ENCODE peak calls at places on chromosome 11, in seven cellular contexts. One of them, this sample, is unnamed.

GRCh38 chr11:131370090-131370751 is at the start of gene NTM:
- DNase-seq in pancreas: no peak
- DNase-seq in CD8-positive, alpha-beta memory T cell: no peak
- DNase-seq in GM23248: peak
- DNase-seq in aorta: no peak
- DNase-seq in neural progenitor cell: peak
- DNase-seq in IMR-90: peak
- DNase-seq in this sample: no peak

GRCh38 chr11:46388619-46389449 is 2.7 kb downstream of the CHRM4 start:
- DNase-seq in CD8-positive, alpha-beta memory T cell: no peak
- DNase-seq in pancreas: no peak
- DNase-seq in neural progenitor cell: peak
- DNase-seq in IMR-90: no peak
- DNase-seq in GM23248: no peak
- DNase-seq in aorta: no peak
- DNase-seq in this sample: peak

GRCh38 chr11:104564921-104565580 is 333.2 kb downstream of the CASP12 start:
- DNase-seq in aorta: peak
- DNase-seq in CD8-positive, alpha-beta memory T cell: no peak
- DNase-seq in GM23248: no peak
- DNase-seq in pancreas: no peak
- DNase-seq in IMR-90: no peak
- DNase-seq in neural progenitor cell: no peak
- DNase-seq in this sample: no peak

GRCh38 chr11:119320593-119321524 is 3.9 kb upstream of the MCAM start:
- DNase-seq in pancreas: peak
- DNase-seq in CD8-positive, alpha-beta memory T cell: peak
- DNase-seq in aorta: peak
- DNase-seq in IMR-90: peak
- DNase-seq in neural progenitor cell: peak
- DNase-seq in GM23248: peak
- DNase-seq in this sample: peak

GRCh38 chr11:119723243-119723951 is 5.6 kb downstream of the NECTIN1 start:
- DNase-seq in aorta: no peak
- DNase-seq in GM23248: no peak
- DNase-seq in pancreas: no peak
- DNase-seq in CD8-positive, alpha-beta memory T cell: no peak
- DNase-seq in IMR-90: no peak
- DNase-seq in neural progenitor cell: peak
- DNase-seq in this sample: peak

GRCh38 chr11:115518983-115519382 is 14.8 kb upstream of the CADM1 start:
- DNase-seq in GM23248: no peak
- DNase-seq in pancreas: no peak
- DNase-seq in CD8-positive, alpha-beta memory T cell: no peak
- DNase-seq in aorta: no peak
- DNase-seq in IMR-90: no peak
- DNase-seq in neural progenitor cell: no peak
- DNase-seq in this sample: no peak

GRCh38 chr11:12762696-12763324 is 88.6 kb downstream of the TEAD1 start:
- DNase-seq in neural progenitor cell: no peak
- DNase-seq in aorta: no peak
- DNase-seq in CD8-positive, alpha-beta memory T cell: no peak
- DNase-seq in IMR-90: no peak
- DNase-seq in GM23248: no peak
- DNase-seq in pancreas: no peak
- DNase-seq in this sample: no peak

GRCh38 chr11:3130269-3131071 is 34.6 kb downstream of the OSBPL5 start:
- DNase-seq in IMR-90: no peak
- DNase-seq in pancreas: peak
- DNase-seq in GM23248: no peak
- DNase-seq in CD8-positive, alpha-beta memory T cell: no peak
- DNase-seq in neural progenitor cell: no peak
- DNase-seq in aorta: peak
- DNase-seq in this sample: peak

GRCh38 chr11:10927533-10927932 is 69.7 kb upstream of the ZBED5 start:
- DNase-seq in aorta: no peak
- DNase-seq in GM23248: peak
- DNase-seq in neural progenitor cell: no peak
- DNase-seq in IMR-90: no peak
- DNase-seq in CD8-positive, alpha-beta memory T cell: no peak
- DNase-seq in pancreas: no peak
- DNase-seq in this sample: no peak

GRCh38 chr11:88295028-88295427 is 42.5 kb downstream of the CTSC start:
- DNase-seq in neural progenitor cell: no peak
- DNase-seq in GM23248: no peak
- DNase-seq in CD8-positive, alpha-beta memory T cell: no peak
- DNase-seq in IMR-90: no peak
- DNase-seq in pancreas: no peak
- DNase-seq in aorta: no peak
- DNase-seq in this sample: no peak

GRCh38 chr11:109209572-109209971 is 212.4 kb upstream of the C11orf87 start:
- DNase-seq in aorta: no peak
- DNase-seq in pancreas: no peak
- DNase-seq in neural progenitor cell: no peak
- DNase-seq in CD8-positive, alpha-beta memory T cell: no peak
- DNase-seq in GM23248: no peak
- DNase-seq in IMR-90: no peak
- DNase-seq in this sample: no peak

GRCh38 chr11:3041699-3042098 is 15.5 kb downstream of the CARS1 start:
- DNase-seq in CD8-positive, alpha-beta memory T cell: no peak
- DNase-seq in IMR-90: no peak
- DNase-seq in neural progenitor cell: no peak
- DNase-seq in GM23248: no peak
- DNase-seq in aorta: no peak
- DNase-seq in pancreas: no peak
- DNase-seq in this sample: peak

GRCh38 chr11:65709661-65710060 is 2.4 kb upstream of the KAT5 start:
- DNase-seq in neural progenitor cell: no peak
- DNase-seq in aorta: no peak
- DNase-seq in pancreas: no peak
- DNase-seq in CD8-positive, alpha-beta memory T cell: no peak
- DNase-seq in GM23248: no peak
- DNase-seq in IMR-90: no peak
- DNase-seq in this sample: no peak

GRCh38 chr11:38543951-38544350 is 1945.9 kb upstream of the RAG2 start:
- DNase-seq in aorta: no peak
- DNase-seq in pancreas: no peak
- DNase-seq in GM23248: no peak
- DNase-seq in IMR-90: no peak
- DNase-seq in CD8-positive, alpha-beta memory T cell: no peak
- DNase-seq in neural progenitor cell: no peak
- DNase-seq in this sample: no peak

GRCh38 chr11:115896084-115896483 is 391.9 kb upstream of the CADM1 start:
- DNase-seq in IMR-90: no peak
- DNase-seq in CD8-positive, alpha-beta memory T cell: no peak
- DNase-seq in pancreas: no peak
- DNase-seq in GM23248: no peak
- DNase-seq in aorta: no peak
- DNase-seq in neural progenitor cell: no peak
- DNase-seq in this sample: no peak

GRCh38 chr11:119791047-119791446 is 62.0 kb upstream of the NECTIN1 start:
- DNase-seq in CD8-positive, alpha-beta memory T cell: no peak
- DNase-seq in GM23248: no peak
- DNase-seq in IMR-90: no peak
- DNase-seq in neural progenitor cell: peak
- DNase-seq in pancreas: peak
- DNase-seq in aorta: peak
- DNase-seq in this sample: no peak

GRCh38 chr11:134792044-134792443 is 380.0 kb upstream of the B3GAT1 start:
- DNase-seq in IMR-90: peak
- DNase-seq in CD8-positive, alpha-beta memory T cell: no peak
- DNase-seq in pancreas: no peak
- DNase-seq in GM23248: no peak
- DNase-seq in neural progenitor cell: no peak
- DNase-seq in aorta: no peak
- DNase-seq in this sample: no peak

GRCh38 chr11:35654711-35655110 is 7.9 kb upstream of the TRIM44 start:
- DNase-seq in aorta: no peak
- DNase-seq in GM23248: no peak
- DNase-seq in CD8-positive, alpha-beta memory T cell: no peak
- DNase-seq in neural progenitor cell: peak
- DNase-seq in IMR-90: no peak
- DNase-seq in pancreas: no peak
- DNase-seq in this sample: no peak

DNA sequence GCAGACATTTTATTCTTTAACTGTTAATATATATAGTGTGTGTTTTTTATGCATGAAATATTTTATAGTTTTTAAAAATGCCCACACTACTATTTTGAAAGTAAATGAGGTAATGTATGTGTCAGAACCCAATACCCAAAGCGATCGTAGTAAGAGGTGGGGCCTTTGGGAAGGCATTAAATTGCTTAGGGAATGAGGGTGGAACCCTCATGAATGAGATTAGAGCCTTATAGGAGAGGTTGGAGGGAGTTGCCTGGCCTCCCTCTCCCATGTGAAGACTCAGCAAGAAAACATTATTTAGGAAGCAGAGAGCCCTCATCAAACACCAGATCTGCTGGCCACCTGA is 11.1 kb downstream of the KLHL35 start:
- DNase-seq in GM23248: no peak
- DNase-seq in CD8-positive, alpha-beta memory T cell: no peak
- DNase-seq in neural progenitor cell: no peak
- DNase-seq in aorta: no peak
- DNase-seq in pancreas: no peak
- DNase-seq in IMR-90: no peak
- DNase-seq in this sample: peak
- H3K27ac ChIP-seq in GM23248: no peak
- H3K27ac ChIP-seq in CD8-positive, alpha-beta memory T cell: no peak
- H3K27ac ChIP-seq in neural progenitor cell: peak
- H3K27ac ChIP-seq in aorta: no peak
- H3K27ac ChIP-seq in pancreas: peak
- H3K27ac ChIP-seq in IMR-90: no peak
- H3K27ac ChIP-seq in this sample: no peak

GRCh38 chr11:33953289-33953688 is 61.4 kb upstream of the LMO2 start:
- DNase-seq in GM23248: no peak
- DNase-seq in pancreas: no peak
- DNase-seq in IMR-90: no peak
- DNase-seq in CD8-positive, alpha-beta memory T cell: no peak
- DNase-seq in aorta: no peak
- DNase-seq in neural progenitor cell: no peak
- DNase-seq in this sample: no peak
- H3K4me3 ChIP-seq in GM23248: no peak
- H3K4me3 ChIP-seq in pancreas: no peak
- H3K4me3 ChIP-seq in IMR-90: no peak
- H3K4me3 ChIP-seq in CD8-positive, alpha-beta memory T cell: no peak
- H3K4me3 ChIP-seq in aorta: no peak
- H3K4me3 ChIP-seq in neural progenitor cell: no peak
- H3K4me3 ChIP-seq in this sample: no peak

DNA sequence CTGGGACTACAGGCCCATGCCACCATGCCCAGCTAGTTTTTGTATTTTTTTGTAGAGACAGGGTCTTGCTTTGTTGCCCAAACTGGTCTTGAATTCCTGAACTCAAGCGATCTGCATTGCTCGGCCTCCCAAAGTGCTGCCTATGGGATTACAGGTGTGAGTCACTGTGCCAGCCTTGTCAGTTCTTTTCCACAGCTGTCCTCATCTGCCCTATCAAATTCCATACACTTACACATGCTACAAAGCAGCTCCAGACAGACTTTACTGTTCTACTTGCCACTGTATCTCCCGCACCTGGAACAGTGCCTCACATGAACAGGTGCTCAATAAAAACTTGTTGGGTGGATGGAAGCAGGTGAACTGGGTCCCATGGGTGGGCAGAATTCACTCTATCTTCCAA is 8.2 kb downstream of the STX5 start:
- DNase-seq in IMR-90: no peak
- DNase-seq in aorta: no peak
- DNase-seq in neural progenitor cell: no peak
- DNase-seq in GM23248: no peak
- DNase-seq in pancreas: no peak
- DNase-seq in CD8-positive, alpha-beta memory T cell: no peak
- DNase-seq in this sample: no peak
- H3K27ac ChIP-seq in IMR-90: no peak
- H3K27ac ChIP-seq in aorta: no peak
- H3K27ac ChIP-seq in neural progenitor cell: no peak
- H3K27ac ChIP-seq in GM23248: no peak
- H3K27ac ChIP-seq in pancreas: no peak
- H3K27ac ChIP-seq in CD8-positive, alpha-beta memory T cell: no peak
- H3K27ac ChIP-seq in this sample: no peak

GRCh38 chr11:86061483-86061882 is 7.4 kb downstream of the PICALM start:
- DNase-seq in aorta: no peak
- DNase-seq in CD8-positive, alpha-beta memory T cell: no peak
- DNase-seq in GM23248: no peak
- DNase-seq in IMR-90: no peak
- DNase-seq in neural progenitor cell: no peak
- DNase-seq in pancreas: no peak
- DNase-seq in this sample: no peak
- H3K4me3 ChIP-seq in aorta: no peak
- H3K4me3 ChIP-seq in CD8-positive, alpha-beta memory T cell: peak
- H3K4me3 ChIP-seq in GM23248: no peak
- H3K4me3 ChIP-seq in IMR-90: no peak
- H3K4me3 ChIP-seq in neural progenitor cell: no peak
- H3K4me3 ChIP-seq in pancreas: no peak
- H3K4me3 ChIP-seq in this sample: no peak

GRCh38 chr11:61158691-61159381 is 2.4 kb downstream of the VPS37C start:
- DNase-seq in pancreas: no peak
- DNase-seq in GM23248: peak
- DNase-seq in IMR-90: peak
- DNase-seq in aorta: no peak
- DNase-seq in neural progenitor cell: no peak
- DNase-seq in CD8-positive, alpha-beta memory T cell: no peak
- DNase-seq in this sample: peak
- H3K27ac ChIP-seq in pancreas: peak
- H3K27ac ChIP-seq in GM23248: peak
- H3K27ac ChIP-seq in IMR-90: peak
- H3K27ac ChIP-seq in aorta: peak
- H3K27ac ChIP-seq in neural progenitor cell: no peak
- H3K27ac ChIP-seq in CD8-positive, alpha-beta memory T cell: no peak
- H3K27ac ChIP-seq in this sample: peak